ENCODE peak calls at places on chromosomes 1 and 21, in seven cellular contexts. Z is CD4-positive, CD25-positive, alpha-beta regulatory T cell; K is right atrium auricular region; D is brain microvascular endothelial cell; J is uterus; N is thoracic aorta; X is A549. M is an unnamed sample.

GRCh38 chr1:227094249-227094966 is 154.3 kb downstream of the COQ8A start:
- DNase-seq in K (no peak), D (no peak), Z (no peak), X (no peak), N (no peak), J (no peak), M (no peak)

GRCh38 chr1:35431173-35431599 is 126.0 kb downstream of the KIAA0319L start:
- DNase-seq in K (no peak), X (no peak), N (no peak), Z (no peak), J (no peak), D (no peak), M (no peak)

GRCh38 chr1:32622806-32623694 is 27.3 kb downstream of the ZBTB8OS start:
- DNase-seq in J (no peak), N (no peak), X (no peak), Z (no peak), K (no peak), D (no peak), M (no peak)

GRCh38 chr1:160097196-160097910 is 1.1 kb downstream of the IGSF8 start:
- DNase-seq in D (no peak), K (no peak), X (no peak), Z (no peak), N (no peak), J (no peak), M (no peak)

GRCh38 chr1:218658899-218659298 is 313.8 kb downstream of the TGFB2 start:
- DNase-seq in Z (no peak), X (peak), J (no peak), D (peak), N (no peak), K (no peak), M (peak)

GRCh38 chr1:101004666-101005065 is 20.9 kb downstream of the DPH5 start:
- DNase-seq in K (no peak), J (no peak), D (no peak), X (no peak), Z (no peak), N (no peak), M (no peak)

GRCh38 chr1:192559115-192560006 is 16.2 kb upstream of the RGS1 start:
- DNase-seq in N (no peak), J (no peak), X (peak), D (peak), Z (no peak), K (no peak), M (peak)

GRCh38 chr1:183580281-183580682 is 10.0 kb downstream of the NCF2 start:
- DNase-seq in X (peak), Z (no peak), J (no peak), K (no peak), N (no peak), D (no peak), M (no peak)

GRCh38 chr1:39631361-39632331 is 7.8 kb downstream of the HEYL start:
- DNase-seq in K (no peak), J (no peak), X (no peak), Z (no peak), N (no peak), D (no peak), M (no peak)

GRCh38 chr1:85502625-85503083 is 37.7 kb upstream of the DDAH1 start:
- DNase-seq in X (peak), J (peak), K (peak), Z (no peak), N (no peak), D (peak), M (peak)

GRCh38 chr1:30473920-30474817 is 249.2 kb downstream of the MATN1 start:
- DNase-seq in J (no peak), D (no peak), X (no peak), N (no peak), K (no peak), Z (no peak), M (no peak)

GRCh38 chr1:186512698-186513457 is 52.0 kb upstream of the PDC start:
- DNase-seq in D (no peak), X (no peak), J (no peak), N (no peak), K (no peak), Z (no peak), M (no peak)

GRCh38 chr1:172339840-172340239 is 80.6 kb upstream of the C1orf105 start:
- DNase-seq in X (no peak), Z (no peak), J (no peak), D (no peak), K (no peak), N (no peak), M (no peak)

GRCh38 chr21:42997053-42997452 is 22.7 kb downstream of the PKNOX1 start:
- DNase-seq in X (no peak), D (peak), K (peak), N (no peak), Z (no peak), J (peak), M (peak)

GRCh38 chr1:42747125-42747524 is 7.1 kb upstream of the CLDN19 start:
- DNase-seq in Z (peak), K (no peak), J (no peak), N (no peak), D (no peak), X (no peak), M (peak)

GRCh38 chr21:25901580-25901979 is 166.8 kb downstream of the GABPA start:
- DNase-seq in Z (no peak), X (no peak), N (no peak), K (no peak), J (no peak), D (no peak), M (no peak)

GRCh38 chr1:83500531-83500930 is 498.4 kb downstream of the TTLL7 start:
- DNase-seq in J (no peak), X (no peak), D (no peak), Z (no peak), N (no peak), K (no peak), M (no peak)

GRCh38 chr1:212666116-212666775 is 33.4 kb downstream of the BATF3 start:
- DNase-seq in D (no peak), Z (no peak), K (peak), X (no peak), N (no peak), J (no peak), M (no peak)

GRCh38 chr1:60388092-60388987 is 314.8 kb upstream of the C1orf87 start:
- DNase-seq in X (no peak), J (no peak), N (no peak), K (no peak), D (no peak), Z (no peak), M (no peak)

GRCh38 chr1:8238141-8239038 is 79.5 kb upstream of the SLC45A1 start:
- DNase-seq in J (no peak), N (no peak), Z (no peak), K (no peak), D (peak), X (peak), M (peak)

GRCh38 chr21:39105836-39106235 is 77.4 kb downstream of the PSMG1 start:
- DNase-seq in J (no peak), D (no peak), X (no peak), K (no peak), N (no peak), Z (no peak), M (no peak)

GRCh38 chr1:30807318-30808066 is 49.9 kb upstream of the LAPTM5 start:
- DNase-seq in Z (no peak), K (no peak), J (no peak), X (no peak), N (no peak), D (no peak), M (peak)

GRCh38 chr1:43978551-43979260 is at the start of gene B4GALT2:
- DNase-seq in D (no peak), K (no peak), J (peak), Z (peak), N (no peak), X (no peak), M (no peak)

GRCh38 chr1:99808391-99809115 is 41.6 kb upstream of the AGL start:
- DNase-seq in Z (peak), K (no peak), D (peak), X (peak), J (peak), N (no peak), M (peak)

GRCh38 chr1:59743324-59744108 is 71.2 kb upstream of the HOOK1 start:
- DNase-seq in Z (no peak), N (no peak), X (no peak), K (no peak), J (no peak), D (no peak), M (no peak)

GRCh38 chr1:67350783-67351182 is 43.1 kb downstream of the IL12RB2 start:
- DNase-seq in Z (no peak), N (no peak), D (no peak), J (no peak), X (no peak), K (no peak), M (no peak)

GRCh38 chr1:197958438-197958837 is 41.3 kb downstream of the LHX9 start:
- DNase-seq in K (no peak), Z (no peak), X (no peak), N (no peak), J (no peak), D (no peak), M (no peak)

GRCh38 chr1:240169188-240169587 is 77.5 kb downstream of the FMN2 start:
- DNase-seq in J (no peak), K (no peak), Z (no peak), N (no peak), X (peak), D (peak), M (no peak)

GRCh38 chr1:15961492-15961891 is 14.4 kb downstream of the ZBTB17 start:
- DNase-seq in X (no peak), K (no peak), J (no peak), N (no peak), Z (no peak), D (no peak), M (no peak)

GRCh38 chr1:182604128-182604834 is at the start of gene RGS16:
- DNase-seq in X (peak), D (peak), K (peak), N (peak), J (peak), Z (peak), M (peak)

GRCh38 chr1:174710868-174711845 is 263.4 kb downstream of the GPR52 start:
- DNase-seq in X (no peak), J (no peak), N (no peak), Z (no peak), D (no peak), K (no peak), M (no peak)

GRCh38 chr1:113904292-113904673 is 316 bp downstream of the AP4B1 start:
- DNase-seq in D (no peak), J (no peak), Z (no peak), K (no peak), X (no peak), N (no peak), M (no peak)

GRCh38 chr1:9418851-9419250 is 120.4 kb upstream of the SLC25A33 start:
- DNase-seq in J (no peak), K (no peak), Z (no peak), X (no peak), N (no peak), D (no peak), M (no peak)

GRCh38 chr21:36910581-36911307 is 55.7 kb downstream of the HLCS start:
- DNase-seq in D (peak), N (no peak), Z (no peak), X (peak), K (peak), J (no peak), M (no peak)

GRCh38 chr1:222814536-222815366 is at the start of gene DISP1:
- DNase-seq in N (peak), K (peak), X (peak), D (peak), J (peak), Z (peak), M (peak)

GRCh38 chr1:51463561-51463960 is 55.5 kb downstream of the EPS15 start:
- DNase-seq in D (no peak), J (no peak), Z (no peak), X (no peak), N (no peak), K (no peak), M (no peak)

GRCh38 chr1:51464828-51465227 is 54.2 kb downstream of the EPS15 start:
- DNase-seq in N (no peak), K (no peak), D (no peak), J (no peak), Z (no peak), X (no peak), M (no peak)

GRCh38 chr1:51472349-51472748 is 46.7 kb downstream of the EPS15 start:
- DNase-seq in N (no peak), K (no peak), D (no peak), Z (no peak), J (no peak), X (no peak), M (no peak)

GRCh38 chr1:51473716-51474115 is 45.4 kb downstream of the EPS15 start:
- DNase-seq in N (no peak), D (no peak), K (no peak), X (no peak), Z (no peak), J (no peak), M (no peak)

DNA sequence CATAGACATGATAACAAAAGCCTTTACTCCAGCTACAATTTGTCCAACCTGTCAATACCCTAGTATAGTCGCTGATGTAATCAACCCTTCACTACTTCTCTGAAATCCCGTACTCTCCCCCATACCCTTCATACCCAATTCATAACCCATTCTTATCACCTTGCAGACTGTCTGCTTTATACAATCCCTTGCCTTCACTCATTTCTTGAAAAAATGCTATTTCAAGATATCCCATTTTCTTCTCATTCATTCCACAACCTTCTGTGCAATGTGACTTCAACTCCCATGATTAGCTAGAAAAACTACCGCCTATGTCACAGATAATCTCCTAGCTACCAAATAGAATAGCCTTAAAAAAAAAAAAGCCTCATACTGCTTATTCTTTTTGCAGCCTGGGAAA is 49.5 kb downstream of the EPS15 start:
- DNase-seq in N (no peak), D (no peak), K (no peak), X (no peak), Z (no peak), J (no peak), M (no peak)
- H3K27ac ChIP-seq in N (no peak), D (no peak), K (no peak), X (no peak), Z (no peak), J (no peak), M (no peak)

GRCh38 chr1:225593414-225593813 is 59.5 kb downstream of the ENAH start:
- DNase-seq in K (no peak), N (no peak), J (no peak), Z (no peak), D (no peak), X (no peak), M (no peak)
- H3K27ac ChIP-seq in K (peak), N (no peak), J (peak), Z (no peak), D (no peak), X (no peak), M (no peak)

GRCh38 chr1:22970096-22970495 is 2.6 kb downstream of the LACTBL1 start:
- DNase-seq in X (no peak), J (no peak), K (no peak), Z (no peak), N (no peak), D (no peak), M (no peak)
- H3K27ac ChIP-seq in X (no peak), J (no peak), K (no peak), Z (no peak), N (no peak), D (no peak), M (no peak)

DNA sequence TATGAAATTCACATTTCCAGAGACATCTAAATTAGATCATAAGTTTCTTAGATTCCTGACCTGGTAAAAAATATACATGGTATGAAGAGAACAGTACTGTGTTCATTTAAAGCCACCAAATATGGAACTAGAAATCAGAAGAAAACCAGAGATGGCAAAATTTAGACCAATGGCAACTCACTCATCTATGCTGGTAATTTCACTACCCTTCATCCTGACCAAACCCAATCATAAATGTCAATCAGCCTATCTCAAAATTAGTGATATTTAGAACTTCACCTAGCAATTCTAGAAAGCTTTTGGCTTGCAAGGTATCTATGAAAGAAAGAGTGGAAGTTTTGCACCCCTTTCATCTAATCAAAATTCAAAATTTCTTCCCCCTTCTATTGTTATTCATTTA is 107.7 kb downstream of the NIBAN1 start:
- DNase-seq in Z (no peak), D (no peak), X (no peak), J (no peak), N (no peak), K (no peak), M (no peak)
- H3K27ac ChIP-seq in Z (peak), D (no peak), X (no peak), J (peak), N (peak), K (no peak), M (no peak)

GRCh38 chr1:224256642-224257041 is 73.3 kb downstream of the NVL start:
- DNase-seq in Z (no peak), X (no peak), J (no peak), K (no peak), N (no peak), D (no peak), M (no peak)
- H3K27ac ChIP-seq in Z (no peak), X (no peak), J (no peak), K (no peak), N (no peak), D (no peak), M (no peak)

DNA sequence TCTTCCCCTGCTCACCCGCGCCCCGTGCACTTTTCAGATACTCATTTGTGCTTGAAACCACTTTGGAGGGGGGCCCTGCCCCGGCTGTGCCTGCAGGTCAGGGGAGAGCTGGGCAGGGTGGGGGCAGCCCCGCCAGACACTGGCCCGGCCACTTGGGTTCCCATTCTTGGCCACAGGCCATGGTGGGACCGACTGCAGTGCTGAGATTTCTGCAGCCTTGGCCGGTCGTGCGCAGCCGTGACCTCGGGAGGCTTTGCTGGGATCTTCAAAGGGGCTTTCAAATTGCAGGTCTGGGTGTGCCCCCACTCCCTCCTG is 54.5 kb upstream of the TTC34 start:
- DNase-seq in K (no peak), N (no peak), Z (no peak), X (no peak), D (no peak), J (no peak), M (no peak)
- H3K27ac ChIP-seq in K (no peak), N (no peak), Z (no peak), X (no peak), D (no peak), J (no peak), M (no peak)

DNA sequence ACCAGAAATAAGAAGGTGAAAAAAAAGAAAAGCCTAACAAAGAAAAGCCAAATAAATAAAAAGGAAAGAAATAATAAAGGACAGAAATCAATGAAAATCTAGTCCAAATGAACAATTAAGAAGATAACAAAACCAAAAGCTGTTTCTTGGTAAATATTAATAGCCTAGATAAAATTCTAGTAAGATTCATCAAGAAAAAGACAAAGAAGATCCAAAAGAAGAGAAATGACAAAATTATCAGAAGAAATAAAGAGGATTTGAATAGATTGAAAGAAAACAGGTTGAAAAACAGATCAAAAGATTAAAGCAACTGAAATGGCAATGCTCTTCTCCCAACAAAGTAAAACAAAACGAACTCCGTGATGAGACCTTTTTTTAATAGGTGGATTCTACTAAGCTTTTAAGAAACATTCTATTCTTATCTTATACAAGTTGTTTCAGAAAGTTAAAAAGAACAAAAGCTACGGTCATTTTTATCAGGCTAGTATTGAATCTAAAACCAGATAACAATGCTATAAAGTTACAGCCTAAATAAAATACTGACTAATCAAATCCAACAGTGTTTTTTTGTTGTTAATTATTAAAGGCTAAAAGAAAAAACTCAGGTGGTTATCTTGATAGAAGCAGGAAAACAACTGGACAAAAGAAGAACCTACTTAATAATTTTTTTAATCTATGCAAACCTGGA is 50.9 kb downstream of the ENAH start:
- DNase-seq in Z (no peak), K (no peak), J (no peak), X (no peak), N (no peak), D (no peak), M (no peak)
- H3K27ac ChIP-seq in Z (no peak), K (no peak), J (peak), X (no peak), N (peak), D (no peak), M (no peak)

GRCh38 chr1:41023279-41023990 is 1.9 kb upstream of the SLFNL1 start:
- DNase-seq in N (no peak), K (no peak), X (no peak), J (no peak), D (no peak), Z (no peak), M (no peak)

GRCh38 chr1:41028034-41028642 is 6.6 kb upstream of the SLFNL1 start:
- DNase-seq in K (no peak), N (no peak), Z (no peak), X (no peak), D (no peak), J (no peak), M (no peak)

GRCh38 chr1:41022424-41022823 is 899 bp upstream of the SLFNL1 start:
- DNase-seq in D (no peak), N (no peak), X (no peak), K (no peak), Z (no peak), J (no peak), M (no peak)

GRCh38 chr1:41025979-41026819 is 4.7 kb upstream of the SLFNL1 start:
- DNase-seq in X (no peak), J (no peak), Z (no peak), N (no peak), D (no peak), K (no peak), M (no peak)

GRCh38 chr1:41024953-41025352 is 3.4 kb upstream of the SLFNL1 start:
- DNase-seq in K (no peak), D (no peak), X (no peak), N (no peak), Z (no peak), J (no peak), M (no peak)
- H3K27ac ChIP-seq in K (no peak), D (no peak), X (no peak), N (no peak), Z (no peak), J (no peak), M (no peak)

DNA sequence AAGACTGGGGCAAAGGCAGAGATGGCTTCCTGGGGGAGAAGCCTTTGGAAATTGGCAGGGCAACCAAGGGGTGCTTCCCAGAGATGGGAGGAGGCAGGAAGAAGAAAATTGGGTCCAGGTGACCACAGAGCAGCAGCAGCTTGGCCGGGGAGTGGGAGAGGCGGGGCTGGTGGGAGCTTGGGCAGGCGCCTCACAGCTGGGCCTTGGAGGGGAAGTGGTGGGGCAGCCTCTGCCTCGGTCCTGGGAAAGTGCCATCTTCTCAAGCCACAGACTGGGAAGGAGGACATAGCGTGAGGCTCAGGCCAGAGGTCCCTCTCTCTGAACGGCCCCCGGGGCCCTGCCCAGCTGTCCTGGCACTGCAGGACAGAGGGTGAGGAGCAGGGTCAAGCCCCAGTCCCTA is 24.0 kb upstream of the WASF2 start:
- DNase-seq in X (no peak), D (no peak), Z (no peak), K (no peak), J (no peak), N (no peak), M (no peak)
- H3K27ac ChIP-seq in X (no peak), D (no peak), Z (no peak), K (peak), J (peak), N (no peak), M (no peak)

M was measured in SJSA1.